ENCODE peak calls at places on chromosomes 16 and 17, in ten cellular contexts. S, R, B, Q, K, X, A, H, F and O are unnamed samples.
A peak's percentile ranks its signal among the peaks of the same experiment; 100 is the strongest.

GRCh38 chr16:2174396-2175131 is 19.0 kb downstream of the TRAF7 start:
- DNase-seq in Q (no peak), A (no peak), K (no peak), F (no peak), X (no peak), B (no peak), H (no peak), S (no peak), R (no peak), O (no peak)

GRCh38 chr17:82435103-82435502 is 15.4 kb downstream of the CYBC1 start:
- DNase-seq in F (no peak), X (no peak), Q (no peak), K (no peak), A (no peak), B (no peak), R (no peak), S (no peak), H (no peak), O (no peak)

GRCh38 chr17:80826346-80826954 is 165.2 kb upstream of the CHMP6 start:
- DNase-seq in X (no peak), H (peak; percentile 22), F (no peak), S (no peak), K (no peak), R (no peak), B (no peak), A (no peak), Q (no peak), O (no peak)

GRCh38 chr16:86707171-86707570 is 128.8 kb downstream of the FOXL1 start:
- DNase-seq in X (peak; percentile 29), F (no peak), B (no peak), R (no peak), Q (no peak), A (no peak), S (no peak), K (no peak), H (no peak), O (no peak)

GRCh38 chr17:65472602-65473001 is 88.8 kb downstream of the AXIN2 start:
- DNase-seq in B (no peak), F (peak; percentile 89), K (peak; percentile 76), H (no peak), X (peak; percentile 8), S (no peak), Q (no peak), R (no peak), A (peak; percentile 69), O (no peak)

GRCh38 chr17:82246040-82246364 is 17.2 kb downstream of the SLC16A3 start:
- DNase-seq in H (no peak), R (no peak), Q (no peak), A (no peak), B (no peak), K (no peak), X (no peak), S (no peak), F (no peak), O (no peak)

GRCh38 chr17:29138184-29138955 is 41.8 kb downstream of the MYO18A start:
- DNase-seq in X (peak; percentile 54), B (no peak), Q (no peak), S (no peak), H (no peak), F (no peak), R (no peak), K (no peak), A (no peak), O (no peak)

GRCh38 chr17:36532435-36532975 is 2.2 kb downstream of the MYO19 start:
- DNase-seq in K (no peak), B (no peak), F (no peak), H (no peak), S (no peak), R (peak; percentile 74), Q (no peak), A (no peak), X (peak; percentile 80), O (no peak)

GRCh38 chr17:81608082-81608481 is 28.8 kb downstream of the NPLOC4 start:
- DNase-seq in X (no peak), Q (no peak), K (no peak), B (no peak), H (no peak), R (no peak), F (no peak), A (no peak), S (no peak), O (peak; percentile 50)

GRCh38 chr17:75159196-75160031 is 5.1 kb upstream of the JPT1 start:
- DNase-seq in A (no peak), X (peak; percentile 97), F (no peak), B (no peak), R (peak; percentile 90), K (peak; percentile 80), H (peak; percentile 3), Q (no peak), S (no peak), O (peak; percentile 64)

GRCh38 chr17:685006-685405 is 29.6 kb downstream of the VPS53 start:
- DNase-seq in S (no peak), B (no peak), F (no peak), K (no peak), H (no peak), R (no peak), X (no peak), A (no peak), Q (no peak), O (no peak)

GRCh38 chr16:85720319-85720637 is 30.6 kb downstream of the C16orf74 start:
- DNase-seq in B (no peak), K (no peak), F (peak; percentile 19), X (peak; percentile 88), R (peak; percentile 86), S (peak; percentile 42), H (peak; percentile 87), Q (no peak), A (no peak), O (no peak)

GRCh38 chr16:20911361-20911760 is 10.8 kb downstream of the LYRM1 start:
- DNase-seq in A (no peak), Q (no peak), H (no peak), F (peak; percentile 38), R (peak; percentile 93), B (no peak), S (no peak), K (peak; percentile 91), X (peak; percentile 88), O (no peak)

GRCh38 chr17:1322469-1322868 is 43.0 kb downstream of the TRARG1 start:
- DNase-seq in K (no peak), Q (no peak), A (no peak), F (no peak), B (no peak), R (no peak), X (no peak), H (no peak), S (no peak), O (no peak)

GRCh38 chr16:83441523-83441922 is 366.3 kb upstream of the HSBP1 start:
- DNase-seq in F (peak; percentile 15), X (peak; percentile 66), A (no peak), H (no peak), B (no peak), S (no peak), K (peak; percentile 3), R (peak; percentile 36), Q (no peak), O (no peak)

GRCh38 chr17:78272181-78272913 is 40.9 kb downstream of the TMEM235 start:
- DNase-seq in S (peak; percentile 75), Q (peak; percentile 91), X (peak; percentile 97), K (peak; percentile 63), A (no peak), F (no peak), H (peak; percentile 66), B (no peak), R (peak; percentile 99), O (peak; percentile 49)

GRCh38 chr16:81817296-81817695 is 38.2 kb downstream of the PLCG2 start:
- DNase-seq in R (no peak), H (no peak), X (no peak), A (no peak), K (no peak), B (no peak), F (no peak), S (no peak), Q (no peak), O (no peak)

GRCh38 chr16:55001931-55002330 is 71.3 kb downstream of the IRX5 start:
- DNase-seq in B (no peak), X (peak; percentile 7), K (peak; percentile 63), Q (peak; percentile 4), H (no peak), S (no peak), F (peak; percentile 49), A (no peak), R (peak; percentile 11), O (peak; percentile 14)

GRCh38 chr17:28816540-28816939 is 26.1 kb downstream of the FAM222B start:
- DNase-seq in R (no peak), X (no peak), K (no peak), Q (no peak), S (no peak), H (no peak), F (no peak), B (no peak), A (no peak), O (no peak)

GRCh38 chr16:66458853-66459252 is 31.8 kb downstream of the BEAN1 start:
- DNase-seq in Q (peak; percentile 60), A (no peak), F (no peak), S (no peak), H (no peak), R (no peak), K (no peak), X (no peak), B (no peak), O (no peak)
- TF ChIP-seq CTCF in Q (no peak), A (no peak), F (no peak), S (no peak), H (no peak), R (no peak), K (no peak), X (no peak), B (no peak), O (no peak)

DNA sequence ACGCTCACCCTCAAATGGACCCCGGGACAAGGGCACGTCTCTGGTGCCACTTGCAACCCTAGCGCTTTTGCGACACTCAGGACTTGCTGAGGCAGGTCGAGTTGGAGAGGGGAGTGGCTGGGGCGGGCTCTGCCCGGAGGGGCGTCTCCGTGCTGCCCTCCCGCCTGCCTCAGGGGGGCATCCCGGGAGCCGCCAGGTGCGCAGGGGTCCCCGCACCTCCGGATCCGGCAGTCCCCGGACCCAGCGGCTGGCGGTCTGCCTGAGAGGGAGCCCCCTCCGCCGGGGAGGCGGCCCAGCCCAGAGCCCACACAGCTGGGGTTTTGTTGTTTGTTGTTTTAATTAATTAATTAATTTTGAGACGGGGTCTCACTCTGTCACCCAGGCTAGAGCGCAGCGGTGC is at the start of gene SLC52A1:
- DNase-seq in A (no peak), H (peak; percentile 75), F (no peak), B (no peak), Q (no peak), S (no peak), R (peak; percentile 20), X (peak; percentile 43), K (no peak), O (no peak)
- H3K4me3 ChIP-seq in A (no peak within 1 kb of the TSS), H (peak within 1 kb of the TSS; percentile 30), F (peak within 1 kb of the TSS; percentile 52), B (no peak within 1 kb of the TSS), Q (peak within 1 kb of the TSS; percentile 10), S (no peak within 1 kb of the TSS), R (peak within 1 kb of the TSS; percentile 48), X (peak within 1 kb of the TSS; percentile 38), K (peak within 1 kb of the TSS; percentile 13), O (no peak within 1 kb of the TSS)

GRCh38 chr17:57001541-57001940 is 23.6 kb downstream of the SCPEP1 start:
- DNase-seq in B (no peak), F (no peak), S (no peak), Q (no peak), R (no peak), K (no peak), X (no peak), A (no peak), H (no peak), O (no peak)
- TF ChIP-seq CTCF in B (peak; percentile 24), F (no peak), S (no peak), Q (no peak), R (no peak), K (no peak), X (no peak), A (no peak), H (no peak), O (no peak)

GRCh38 chr16:640614-641013 is 1.0 kb upstream of the MCRIP2 start:
- DNase-seq in B (no peak), F (no peak), S (no peak), R (no peak), H (no peak), X (no peak), A (no peak), K (no peak), Q (no peak), O (no peak)
- H3K4me3 ChIP-seq in B (no peak overlapping the region), F (no peak overlapping the region), S (no peak overlapping the region), R (no peak overlapping the region), H (no peak overlapping the region), X (no peak overlapping the region), A (no peak overlapping the region), K (peak overlapping the region; percentile 84), Q (no peak overlapping the region), O (no peak overlapping the region)